ENCODE peak calls at places on chromosomes 13 and 19, in four cellular contexts. F is breast epithelium, S is sigmoid colon, G is transverse colon. Z is an unnamed sample. For H3K36me3, the result is how much of the 10 kb centered on the place peaks cover.

GRCh38 chr19:57434386-57435061 is 601 bp upstream of the ZNF749 start:
- DNase-seq in F (no peak), S (no peak), G (no peak), Z (no peak)

GRCh38 chr13:111901301-111901905 is 165.5 kb upstream of the SOX1 start:
- DNase-seq in F (no peak), S (peak), G (no peak), Z (no peak)

GRCh38 chr13:49457221-49457620 is 13.1 kb downstream of the SETDB2 start:
- DNase-seq in F (no peak), S (no peak), G (no peak), Z (no peak)

GRCh38 chr13:87827479-87827878 is 156.3 kb downstream of the SLITRK5 start:
- DNase-seq in F (no peak), S (no peak), G (no peak), Z (no peak)

GRCh38 chr19:29855771-29856510 is 44.1 kb downstream of the CCNE1 start:
- DNase-seq in F (no peak), S (peak), G (no peak), Z (no peak)

GRCh38 chr13:112065867-112066623 is 904 bp upstream of the SOX1 start:
- DNase-seq in F (no peak), S (no peak), G (no peak), Z (no peak)

GRCh38 chr13:87872813-87873212 is 201.6 kb downstream of the SLITRK5 start:
- DNase-seq in F (no peak), S (no peak), G (no peak), Z (no peak)

GRCh38 chr13:31200636-31200970 is 828 bp downstream of the B3GLCT start:
- DNase-seq in F (peak), S (peak), G (peak), Z (peak)

GRCh38 chr13:34162545-34162936 is 344.6 kb downstream of the RFC3 start:
- DNase-seq in F (no peak), S (no peak), G (no peak), Z (no peak)

GRCh38 chr13:53783466-53783865 is 754.9 kb downstream of the OLFM4 start:
- DNase-seq in F (no peak), S (no peak), G (no peak), Z (no peak)

GRCh38 chr13:71661921-71662320 is 205.1 kb downstream of the DACH1 start:
- DNase-seq in F (no peak), S (no peak), G (no peak), Z (no peak)

GRCh38 chr13:41117859-41118258 is 14.7 kb downstream of the KBTBD6 start:
- DNase-seq in F (no peak), S (no peak), G (no peak), Z (no peak)

GRCh38 chr19:5349041-5349440 is 8.4 kb upstream of the PTPRS start:
- DNase-seq in F (no peak), S (no peak), G (no peak), Z (no peak)

GRCh38 chr19:29812080-29812880 is 489 bp downstream of the CCNE1 start:
- DNase-seq in F (no peak), S (no peak), G (peak), Z (no peak)

GRCh38 chr19:1011831-1012333 is 9.0 kb downstream of the TMEM259 start:
- DNase-seq in F (no peak), S (no peak), G (no peak), Z (no peak)

GRCh38 chr19:40337594-40337993 is 10.6 kb downstream of the C19orf47 start:
- DNase-seq in F (no peak), S (no peak), G (no peak), Z (no peak)

GRCh38 chr19:19261350-19262189 is 11.5 kb downstream of the TM6SF2 start:
- DNase-seq in F (no peak), S (no peak), G (no peak), Z (no peak)

GRCh38 chr13:98386632-98387031 is 190.3 kb downstream of the STK24 start:
- DNase-seq in F (no peak), S (no peak), G (no peak), Z (no peak)

GRCh38 chr13:85009447-85009846 is 789.8 kb downstream of the SLITRK6 start:
- DNase-seq in F (no peak), S (no peak), G (no peak), Z (no peak)

GRCh38 chr19:46931197-46931596 is 70.4 kb downstream of the ARHGAP35 start:
- DNase-seq in F (no peak), S (no peak), G (no peak), Z (no peak)

GRCh38 chr13:60139272-60139671 is 24.5 kb downstream of the DIAPH3 start:
- DNase-seq in F (no peak), S (no peak), G (no peak), Z (no peak)

GRCh38 chr19:28665748-28666147 is 547.2 kb downstream of the UQCRFS1 start:
- DNase-seq in F (no peak), S (no peak), G (no peak), Z (no peak)

GRCh38 chr19:36110487-36111199 is at the start of gene OVOL3:
- DNase-seq in F (no peak), S (no peak), G (no peak), Z (no peak)

GRCh38 chr19:44776402-44777096 is 1.1 kb upstream of the CBLC start:
- DNase-seq in F (peak), S (no peak), G (peak), Z (peak)

GRCh38 chr13:20973886-20974285 is 71.3 kb upstream of the XPO4 start:
- DNase-seq in F (no peak), S (no peak), G (no peak), Z (no peak)
- H3K36me3 ChIP-seq in F (under half), S (half or more), G (under half), Z (under half)

GRCh38 chr19:14472202-14472961 is 2.8 kb downstream of the PTGER1 start:
- DNase-seq in F (peak), S (no peak), G (peak), Z (no peak)
- TF ChIP-seq POLR2AphosphoS5 in F (peak), S (no peak), G (no peak), Z (peak)

DNA sequence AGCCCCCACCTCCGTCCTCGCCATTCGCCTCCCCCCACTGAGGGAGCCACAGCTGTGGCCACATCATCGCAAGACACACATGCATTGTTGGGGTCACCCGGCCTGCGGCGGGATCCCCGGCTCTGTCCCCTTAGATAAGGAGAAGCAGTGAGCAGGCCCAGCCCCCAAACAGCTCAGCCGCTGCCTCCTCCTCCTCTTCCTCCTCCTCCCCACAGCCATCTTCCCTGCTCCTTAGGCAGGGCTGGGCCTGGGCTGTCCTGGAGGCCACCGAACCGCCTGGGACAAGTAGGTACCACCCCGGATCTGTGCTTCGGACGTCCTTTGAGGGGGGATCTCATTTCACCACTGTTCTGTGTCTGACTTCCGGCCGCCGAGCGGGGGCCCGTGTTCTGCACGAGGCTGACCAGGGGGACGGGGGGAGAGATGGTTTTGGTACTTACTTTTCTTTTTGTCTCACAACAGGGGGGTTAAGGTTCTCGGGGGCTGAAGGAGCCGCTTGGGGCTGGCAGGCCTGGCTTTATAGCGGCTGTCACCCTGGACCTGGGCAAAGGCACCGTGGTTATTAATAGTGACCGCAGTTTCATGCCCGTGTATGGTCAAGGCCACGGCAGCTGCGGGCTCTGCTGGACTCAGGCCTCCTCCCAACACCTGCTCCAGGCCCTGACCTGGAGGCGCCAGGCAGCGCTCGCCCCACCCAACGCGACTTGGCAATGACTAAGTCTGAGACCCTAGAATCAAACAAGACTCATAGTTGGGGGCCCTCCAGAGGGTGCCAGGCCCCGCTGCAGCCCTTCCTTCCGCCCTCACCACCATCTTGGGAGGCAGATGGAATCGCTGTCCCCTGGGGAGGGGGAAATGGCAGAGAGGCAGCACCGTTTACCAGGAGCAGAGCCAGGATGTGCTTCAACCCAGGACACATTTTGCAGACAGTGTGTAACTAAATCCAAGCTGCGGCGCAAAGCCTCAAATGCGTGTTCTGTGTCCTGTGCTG is 18.3 kb downstream of the NMRK2 start:
- DNase-seq in F (no peak), S (peak), G (no peak), Z (no peak)
- TF ChIP-seq POLR2A in F (no peak), S (no peak), G (no peak), Z (no peak)

GRCh38 chr19:2129892-2130770 is 21.2 kb downstream of the AP3D1 start:
- DNase-seq in F (no peak), S (no peak), G (no peak), Z (no peak)
- H3K36me3 ChIP-seq in F (under half), S (half or more), G (under half), Z (under half)

DNA sequence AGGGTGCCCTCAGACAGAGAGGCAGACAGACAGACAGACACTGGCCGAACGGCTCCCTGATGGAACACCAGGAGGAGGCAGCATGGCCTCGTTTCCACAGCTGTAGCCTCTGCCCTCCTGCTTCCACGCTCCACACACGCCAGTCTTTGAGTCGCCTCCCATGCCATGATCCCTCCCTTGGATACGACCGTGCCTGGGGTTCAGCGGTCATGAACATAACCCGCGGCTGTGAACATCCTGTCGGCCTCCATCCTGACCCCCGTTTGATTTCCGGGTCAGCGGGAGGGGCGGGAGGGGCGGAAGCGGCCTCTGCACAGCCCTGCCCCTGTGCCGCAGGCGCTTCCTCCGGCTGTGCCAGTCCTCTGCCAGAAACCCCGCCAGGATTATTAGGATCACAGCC is 23.4 kb downstream of the GP6 start:
- DNase-seq in F (no peak), S (peak), G (no peak), Z (no peak)
- TF ChIP-seq POLR2AphosphoS5 in F (no peak), S (no peak), G (no peak), Z (no peak)

GRCh38 chr19:11338164-11338563 is 1.3 kb downstream of the RAB3D start:
- DNase-seq in F (no peak), S (no peak), G (peak), Z (no peak)

GRCh38 chr19:11337080-11337479 is 2.4 kb downstream of the RAB3D start:
- DNase-seq in F (no peak), S (no peak), G (no peak), Z (no peak)

GRCh38 chr19:11338569-11339253 is 746 bp downstream of the RAB3D start:
- DNase-seq in F (no peak), S (no peak), G (no peak), Z (peak)

GRCh38 chr19:11342429-11342828 is 3.0 kb upstream of the RAB3D start:
- DNase-seq in F (no peak), S (no peak), G (no peak), Z (no peak)

DNA sequence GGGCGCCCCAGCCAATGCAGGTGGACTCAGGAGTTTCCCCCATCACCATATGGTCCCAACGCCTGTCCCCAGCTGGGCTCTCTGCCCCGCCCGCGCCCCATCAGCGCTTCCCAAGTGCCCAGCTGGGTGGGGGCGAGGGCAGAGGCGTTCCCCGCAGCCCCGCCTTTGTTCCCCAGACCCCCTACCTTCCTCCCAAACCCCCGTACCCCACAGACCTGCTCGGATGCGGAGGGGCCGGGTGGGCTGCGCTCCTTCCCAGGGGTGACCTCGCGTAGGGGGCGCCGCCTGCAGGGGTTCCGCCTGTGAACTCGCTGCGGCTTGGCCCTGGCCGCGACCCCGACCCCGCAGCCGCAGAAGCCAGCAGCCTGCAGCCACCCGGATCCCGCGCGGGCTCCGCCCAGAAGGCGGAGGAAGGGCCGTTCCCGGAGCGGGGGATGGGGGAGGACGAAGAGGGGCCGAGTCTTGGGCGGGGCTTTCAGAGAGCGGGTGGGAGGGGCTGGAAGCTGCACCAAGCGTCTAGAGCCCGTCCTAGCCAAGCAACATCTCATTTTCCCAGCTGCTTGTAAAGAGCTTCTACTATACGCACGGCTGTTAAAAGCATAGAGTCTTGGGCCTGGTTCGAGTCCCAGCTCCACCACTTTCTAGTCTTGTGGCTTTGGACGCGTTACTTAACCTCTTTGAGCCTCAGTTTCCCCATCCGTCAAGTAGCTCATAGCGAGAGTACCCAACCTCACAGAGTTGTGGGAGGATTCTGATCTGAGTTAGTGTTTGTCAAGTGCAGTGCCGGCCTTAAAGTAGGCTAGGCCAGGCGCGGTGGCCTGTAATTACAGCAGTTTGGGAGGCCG is at the start of gene RAB3D:
- DNase-seq in F (peak), S (peak), G (peak), Z (peak)
- TF ChIP-seq POLR2A in F (peak), S (peak), G (peak), Z (peak)

DNA sequence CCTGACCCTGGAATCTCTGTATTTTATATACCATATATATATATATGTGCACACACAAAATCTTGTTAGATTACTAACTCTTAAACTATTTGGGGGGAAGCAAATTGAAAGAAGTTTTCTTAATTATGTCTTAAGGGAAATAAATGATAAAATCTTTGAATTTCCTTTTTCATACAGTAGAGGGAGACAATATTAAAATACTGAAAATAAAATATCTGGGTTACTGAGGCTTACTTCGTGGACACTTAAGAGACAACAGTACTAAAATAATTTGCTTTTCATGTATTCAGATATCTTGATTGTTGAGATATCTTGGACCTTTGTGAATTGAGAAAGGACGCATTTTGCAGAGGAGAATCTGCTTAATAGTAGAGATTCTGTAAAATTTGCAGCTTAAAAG is 17.0 kb downstream of the SUGT1 start:
- DNase-seq in F (no peak), S (no peak), G (no peak), Z (no peak)
- H3K36me3 ChIP-seq in F (under half), S (half or more), G (under half), Z (under half)

GRCh38 chr19:7701654-7702457 is at the start of gene FCER2:
- DNase-seq in F (no peak), S (no peak), G (peak), Z (no peak)
- TF ChIP-seq POLR2AphosphoS5 in F (no peak), S (no peak), G (no peak), Z (no peak)